ENCODE peak calls at places on chromosomes 3 and 15, in six cellular contexts. D is GM12891, P is uterus, Y is sigmoid colon, X is transverse colon, F is lower leg skin. Z is an unnamed sample.

GRCh38 chr15:67091073-67091965 is 25.9 kb downstream of the SMAD3 start:
- DNase-seq in D (no peak), P (peak; percentile 80), Y (peak; percentile 79), X (peak; percentile 72), F (no peak), Z (peak; percentile 47)

GRCh38 chr3:52231502-52232278 is 6.2 kb upstream of the TLR9 start:
- DNase-seq in D (peak; percentile 88), P (peak; percentile 54), Y (no peak), X (peak; percentile 86), F (peak; percentile 92), Z (no peak)

GRCh38 chr3:62529230-62529629 is 155.9 kb upstream of the FEZF2 start:
- DNase-seq in D (no peak), P (no peak), Y (no peak), X (peak; percentile 26), F (no peak), Z (no peak)

GRCh38 chr15:94576889-94577533 is 345.6 kb downstream of the MCTP2 start:
- DNase-seq in D (no peak), P (no peak), Y (no peak), X (peak; percentile 10), F (no peak), Z (peak; percentile 6)

GRCh38 chr3:138912237-138912636 is 34.7 kb downstream of the FOXL2 start:
- DNase-seq in D (no peak), P (no peak), Y (no peak), X (no peak), F (no peak), Z (no peak)

GRCh38 chr3:18444597-18445420 is 19.7 kb upstream of the SATB1 start:
- DNase-seq in D (peak; percentile 68), P (peak; percentile 36), Y (peak; percentile 82), X (peak; percentile 77), F (peak; percentile 91), Z (peak; percentile 58)

GRCh38 chr3:71702131-71703024 is 22.8 kb downstream of the EIF4E3 start:
- DNase-seq in D (no peak), P (no peak), Y (no peak), X (no peak), F (no peak), Z (no peak)

GRCh38 chr3:187484547-187485325 is 116.6 kb downstream of the RTP4 start:
- DNase-seq in D (no peak), P (no peak), Y (no peak), X (no peak), F (no peak), Z (no peak)

GRCh38 chr3:158106773-158107461 is 697 bp upstream of the SHOX2 start:
- DNase-seq in D (no peak), P (no peak), Y (no peak), X (no peak), F (peak; percentile 86), Z (no peak)

GRCh38 chr3:5013021-5013906 is 34.0 kb downstream of the BHLHE40 start:
- DNase-seq in D (no peak), P (no peak), Y (peak; percentile 52), X (peak; percentile 51), F (no peak), Z (peak; percentile 88)

GRCh38 chr3:52062499-52062898 is 6.1 kb upstream of the DUSP7 start:
- DNase-seq in D (no peak), P (no peak), Y (no peak), X (peak; percentile 11), F (no peak), Z (peak; percentile 98)

GRCh38 chr15:83323296-83323711 is 38.8 kb upstream of the BNC1 start:
- DNase-seq in D (no peak), P (no peak), Y (no peak), X (no peak), F (no peak), Z (no peak)

GRCh38 chr15:70483513-70483912 is 279.8 kb downstream of the UACA start:
- DNase-seq in D (no peak), P (no peak), Y (no peak), X (no peak), F (no peak), Z (no peak)

GRCh38 chr3:148600902-148601765 is 96.6 kb upstream of the AGTR1 start:
- DNase-seq in D (no peak), P (no peak), Y (no peak), X (peak; percentile 19), F (no peak), Z (no peak)
- TF ChIP-seq POLR2A in D (no peak), P (no peak), Y (no peak), X (no peak), F (no peak), Z (no peak)

GRCh38 chr3:169772951-169773816 is at the start of gene MYNN:
- DNase-seq in D (peak; percentile 52), P (peak; percentile 91), Y (peak; percentile 96), X (peak; percentile 95), F (peak; percentile 99), Z (peak; percentile 53)
- TF ChIP-seq POLR2A in D (peak; percentile 96), P (peak; percentile 100), Y (peak; percentile 99), X (peak; percentile 99), F (peak; percentile 98), Z (peak; percentile 95)

DNA sequence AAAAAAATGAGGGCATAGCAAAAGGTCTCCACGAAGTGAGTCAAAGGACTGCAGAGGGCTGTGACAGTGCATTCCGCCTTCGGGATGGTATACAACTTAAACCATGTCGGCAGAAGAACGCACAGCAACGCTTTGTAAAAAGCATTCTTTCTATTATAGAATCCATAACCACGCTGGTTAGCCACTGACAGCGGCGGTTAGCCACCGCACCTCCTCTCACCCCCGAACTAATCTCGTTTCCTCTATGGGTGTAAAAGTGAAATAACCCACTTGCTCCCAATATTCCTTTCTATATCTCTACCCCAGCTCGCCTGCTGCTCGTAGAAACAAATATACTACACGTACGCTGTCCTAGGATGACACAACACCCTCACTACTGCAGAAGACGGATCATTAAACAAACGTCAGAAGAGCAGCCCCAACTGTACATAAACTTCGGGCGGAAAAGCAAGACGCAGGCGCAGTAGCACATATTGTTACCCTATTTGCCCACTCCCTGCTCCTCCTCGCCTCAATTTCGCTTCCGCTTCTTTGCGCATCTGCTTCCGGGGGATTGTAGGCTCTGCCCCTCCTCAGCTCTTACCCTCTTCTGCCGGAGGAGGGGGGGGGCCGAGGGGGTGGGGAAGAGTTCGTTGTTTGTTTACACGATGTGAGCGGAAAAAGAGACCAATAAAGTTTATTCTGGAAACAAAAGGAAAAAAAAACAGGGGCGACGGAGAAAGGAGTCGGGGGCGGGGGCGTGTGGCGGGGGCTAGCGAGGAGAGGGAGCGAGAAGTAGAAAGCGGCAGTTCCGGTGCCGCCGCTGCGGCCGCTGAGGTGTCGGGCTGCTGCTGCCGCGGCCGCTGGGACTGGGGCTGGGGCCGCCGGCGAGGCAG is at the start of gene PIK3CA:
- DNase-seq in D (peak; percentile 70), P (peak; percentile 97), Y (peak; percentile 99), X (peak; percentile 96), F (peak; percentile 98), Z (peak; percentile 89)
- TF ChIP-seq POLR2A in D (peak; percentile 54), P (peak; percentile 47), Y (peak; percentile 43), X (peak; percentile 82), F (no peak), Z (peak; percentile 43)

DNA sequence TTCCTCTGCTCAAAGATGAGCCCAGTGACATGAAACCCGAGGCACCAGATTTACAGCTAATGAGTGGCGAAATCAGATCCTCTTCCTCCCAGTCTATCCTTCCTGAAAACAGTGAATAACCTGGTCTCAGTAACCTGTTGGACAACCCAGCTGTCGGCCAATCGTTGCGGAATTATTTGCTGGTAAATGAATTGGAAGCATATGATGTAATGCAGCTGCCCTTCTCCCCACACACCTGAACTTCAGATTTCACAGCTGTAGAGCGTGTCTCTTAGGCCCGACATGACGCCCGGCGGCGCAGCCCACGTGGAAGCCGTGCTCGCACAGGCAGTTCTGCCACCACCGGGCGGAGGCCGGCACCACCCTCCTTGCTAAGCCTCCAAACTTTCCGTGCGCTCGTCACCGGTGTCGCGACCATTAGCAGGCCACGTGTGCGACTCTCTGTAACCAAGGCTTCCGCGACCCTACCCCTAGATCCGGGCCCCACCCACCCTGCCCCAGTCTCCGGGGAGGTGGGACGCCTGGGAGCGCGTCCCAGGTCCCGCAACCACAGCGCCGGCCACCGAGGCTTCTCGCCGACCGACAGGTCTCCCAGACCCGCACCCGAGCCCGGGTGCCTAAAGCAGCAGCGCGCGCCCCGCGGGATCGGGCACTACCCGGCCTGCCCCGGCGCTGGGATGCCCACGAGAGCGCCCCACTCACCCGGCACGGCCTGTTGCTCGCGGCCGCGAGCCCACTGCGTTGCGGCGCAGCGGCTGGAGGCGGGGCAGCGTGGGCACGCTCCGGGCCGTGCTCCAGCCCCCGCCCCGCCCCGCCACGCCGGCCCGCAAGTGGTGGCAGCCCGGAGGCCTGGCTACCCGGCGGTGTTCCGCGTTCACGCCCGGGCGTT is at the start of gene RIOX2:
- DNase-seq in D (peak; percentile 74), P (peak; percentile 62), Y (peak; percentile 85), X (peak; percentile 84), F (peak; percentile 93), Z (peak; percentile 73)
- TF ChIP-seq POLR2A in D (peak; percentile 40), P (peak; percentile 67), Y (peak; percentile 25), X (no peak), F (no peak), Z (peak; percentile 91)

GRCh38 chr3:48847586-48848423 is at the start of gene PRKAR2A:
- DNase-seq in D (peak; percentile 90), P (peak; percentile 82), Y (peak; percentile 94), X (peak; percentile 92), F (peak; percentile 97), Z (peak; percentile 91)
- TF ChIP-seq POLR2A in D (no peak), P (peak; percentile 91), Y (peak; percentile 27), X (peak; percentile 80), F (no peak), Z (peak; percentile 94)

GRCh38 chr3:176074096-176074495 is 1123.2 kb downstream of the TBL1XR1 start:
- DNase-seq in D (no peak), P (no peak), Y (no peak), X (no peak), F (no peak), Z (no peak)

GRCh38 chr3:176071943-176072342 is 1125.3 kb downstream of the TBL1XR1 start:
- DNase-seq in D (no peak), P (no peak), Y (no peak), X (no peak), F (no peak), Z (no peak)

GRCh38 chr3:176068750-176069149 is 1128.5 kb downstream of the TBL1XR1 start:
- DNase-seq in D (no peak), P (no peak), Y (no peak), X (no peak), F (no peak), Z (no peak)
- TF ChIP-seq POLR2A in D (no peak), P (no peak), Y (no peak), X (no peak), F (no peak), Z (no peak)